ENCODE peak calls at places on chromosomes 16 and 17, in five cellular contexts. P, U, E, N and J are unnamed samples.

GRCh38 chr17:82962163-82962720 is 117.2 kb upstream of the METRNL start:
- DNase-seq in P (no peak), E (no peak), N (no peak), U (no peak), J (no peak)

GRCh38 chr17:48043171-48043570 is 5.0 kb upstream of the NFE2L1 start:
- DNase-seq in P (no peak), E (no peak), U (peak), N (no peak), J (no peak)

GRCh38 chr17:71793550-71793949 is 327.3 kb upstream of the SOX9 start:
- DNase-seq in N (no peak), P (no peak), E (no peak), U (peak), J (no peak)

GRCh38 chr17:27807567-27808470 is 7.5 kb upstream of the NOS2 start:
- DNase-seq in E (no peak), U (no peak), P (no peak), N (peak), J (no peak)

GRCh38 chr16:3878610-3879009 is 1.9 kb downstream of the CREBBP start:
- DNase-seq in U (no peak), E (no peak), N (no peak), P (no peak), J (no peak)

GRCh38 chr16:60204221-60204620 is 1470.1 kb upstream of the GOT2 start:
- DNase-seq in E (no peak), N (no peak), U (peak), P (no peak), J (no peak)

GRCh38 chr17:7982171-7982570 is 20.2 kb upstream of the GUCY2D start:
- DNase-seq in N (no peak), E (no peak), P (no peak), U (peak), J (no peak)

GRCh38 chr17:72618018-72618509 is 474.4 kb downstream of the SLC39A11 start:
- DNase-seq in N (peak), U (no peak), P (no peak), E (peak), J (no peak)

GRCh38 chr16:24769806-24770205 is 40.4 kb downstream of the TNRC6A start:
- DNase-seq in E (no peak), U (no peak), N (no peak), P (no peak), J (no peak)

GRCh38 chr17:64133546-64134215 is 3.7 kb upstream of the ERN1 start:
- DNase-seq in U (peak), N (peak), E (peak), P (no peak), J (no peak)

GRCh38 chr17:46197526-46197925 is 4.3 kb upstream of the KANSL1 start:
- DNase-seq in E (no peak), N (no peak), P (no peak), U (no peak), J (no peak)

GRCh38 chr17:16150251-16150859 is 65.0 kb downstream of the NCOR1 start:
- DNase-seq in P (no peak), U (peak), N (no peak), E (peak), J (no peak)

GRCh38 chr16:75620326-75621169 is 2.5 kb downstream of the ADAT1 start:
- DNase-seq in E (no peak), U (no peak), N (no peak), P (no peak), J (no peak)

GRCh38 chr16:4059969-4060368 is 56.3 kb downstream of the ADCY9 start:
- DNase-seq in U (no peak), N (no peak), E (no peak), P (no peak), J (no peak)

GRCh38 chr17:54967621-54968258 is 714 bp downstream of the COX11 start:
- DNase-seq in N (peak), P (no peak), E (peak), U (peak), J (no peak)

GRCh38 chr16:64381979-64382378 is 739.9 kb downstream of the CDH11 start:
- DNase-seq in P (no peak), U (no peak), E (no peak), N (no peak), J (peak)

GRCh38 chr17:76678330-76678729 is 32.4 kb downstream of the MXRA7 start:
- DNase-seq in N (no peak), U (no peak), P (no peak), E (no peak), J (no peak)

GRCh38 chr17:68347380-68347779 is 56.1 kb downstream of the ARSG start:
- DNase-seq in N (no peak), E (no peak), U (no peak), P (no peak), J (no peak)

GRCh38 chr17:8753976-8754440 is 4.3 kb downstream of the SPDYE4 start:
- DNase-seq in U (peak), E (peak), N (no peak), P (no peak), J (no peak)

GRCh38 chr17:81348097-81349055 is 46.9 kb upstream of the BAHCC1 start:
- DNase-seq in P (no peak), U (no peak), N (no peak), E (no peak), J (no peak)

GRCh38 chr16:81798311-81799137 is 19.4 kb downstream of the PLCG2 start:
- DNase-seq in U (no peak), N (peak), E (no peak), P (no peak), J (no peak)

DNA sequence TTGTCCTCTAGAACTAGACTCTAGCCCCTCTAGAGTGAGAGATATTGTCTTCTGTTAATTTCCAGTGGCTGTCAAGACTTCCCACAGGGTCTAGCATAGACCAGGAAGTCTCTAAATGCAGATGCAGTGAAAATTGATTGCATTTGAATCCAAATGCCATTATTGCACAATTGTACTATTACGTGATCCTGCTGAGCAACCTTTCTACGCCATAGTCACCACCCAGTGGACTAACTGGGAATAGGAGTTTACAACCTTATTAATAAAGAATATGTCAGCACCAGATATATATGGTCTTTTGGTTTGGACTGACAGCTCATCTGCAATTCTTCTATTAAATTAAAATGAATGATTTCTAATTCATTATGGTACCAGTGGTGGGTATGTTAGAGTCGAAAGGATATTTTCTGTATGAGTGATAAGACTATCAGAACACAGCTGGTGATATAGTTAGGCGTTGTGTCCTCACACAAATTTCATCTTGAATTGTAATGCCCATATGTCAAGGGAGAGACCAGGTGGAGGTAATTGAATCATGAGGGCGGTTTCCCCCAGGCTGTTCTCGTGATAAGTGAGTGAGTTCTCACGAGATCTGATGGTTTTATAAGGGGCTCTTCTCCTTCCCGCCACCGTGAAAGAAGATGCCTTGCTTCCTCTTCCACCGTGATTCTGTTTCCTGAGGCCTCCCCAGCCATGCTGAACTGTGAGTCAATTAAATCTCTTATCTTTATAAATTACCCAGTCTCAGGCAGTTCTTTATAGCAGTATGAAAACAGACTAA is 138.9 kb upstream of the CA10 start:
- DNase-seq in P (no peak), U (peak), E (peak), N (no peak), J (no peak)
- TF ChIP-seq CTCF in P (no peak), U (peak), E (no peak), N (no peak), J (no peak)

GRCh38 chr17:17682293-17682736 is 1.1 kb downstream of the RAI1 start:
- DNase-seq in U (peak), E (peak), P (no peak), N (peak), J (no peak)
- H3K27ac ChIP-seq in U (peak), E (peak), P (peak), N (peak), J (peak)

GRCh38 chr16:1493746-1494094 is 560 bp downstream of the TELO2 start:
- DNase-seq in P (no peak), N (peak), E (no peak), U (peak), J (no peak)

GRCh38 chr16:1492923-1493745 is at the start of gene TELO2:
- DNase-seq in P (no peak), U (peak), N (peak), E (peak), J (peak)

GRCh38 chr16:1494129-1494640 is 1.0 kb downstream of the TELO2 start:
- DNase-seq in U (peak), N (peak), P (no peak), E (peak), J (peak)

GRCh38 chr16:1491327-1491726 is 1.8 kb upstream of the TELO2 start:
- DNase-seq in U (peak), N (no peak), P (no peak), E (no peak), J (no peak)

GRCh38 chr16:1492082-1492922 is 858 bp upstream of the TELO2 start:
- DNase-seq in N (no peak), P (no peak), U (no peak), E (no peak), J (no peak)
- H3K4me3 ChIP-seq in N (peak), P (peak), U (no peak), E (peak), J (peak)

GRCh38 chr16:47877166-47877565 is 278.6 kb downstream of the ABCC12 start:
- DNase-seq in U (peak), E (no peak), N (no peak), P (no peak), J (no peak)

GRCh38 chr16:47872228-47872627 is 283.6 kb downstream of the ABCC12 start:
- DNase-seq in U (no peak), P (no peak), N (no peak), E (no peak), J (no peak)

GRCh38 chr16:47876494-47876893 is 279.3 kb downstream of the ABCC12 start:
- DNase-seq in P (no peak), U (no peak), N (no peak), E (no peak), J (no peak)

GRCh38 chr16:47873434-47873833 is 282.4 kb downstream of the ABCC12 start:
- DNase-seq in P (no peak), E (no peak), U (no peak), N (no peak), J (no peak)
- TF ChIP-seq CTCF in P (no peak), E (no peak), U (peak), N (peak), J (no peak)

DNA sequence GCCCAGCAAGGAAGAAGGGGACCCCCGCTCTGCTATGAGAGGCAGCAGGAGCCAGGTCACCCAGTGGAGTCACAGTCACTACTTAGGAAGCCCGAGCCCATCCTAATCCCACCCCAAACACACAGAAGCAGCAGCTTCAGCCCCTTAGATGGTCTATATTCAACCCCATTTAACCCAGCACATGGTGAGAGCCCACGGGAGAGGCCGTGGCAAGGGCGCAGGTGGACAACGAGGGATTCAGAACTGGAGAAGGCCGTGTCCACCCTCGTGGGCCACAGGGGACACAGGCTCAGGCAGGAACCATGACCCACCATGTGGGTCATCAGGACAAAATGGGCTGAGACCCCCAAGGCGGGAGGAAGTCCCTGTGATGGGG is 1.6 kb upstream of the TRPV3 start:
- DNase-seq in N (no peak), P (no peak), U (no peak), E (no peak), J (no peak)
- H3K27ac ChIP-seq in N (no peak), P (no peak), U (peak), E (no peak), J (no peak)

DNA sequence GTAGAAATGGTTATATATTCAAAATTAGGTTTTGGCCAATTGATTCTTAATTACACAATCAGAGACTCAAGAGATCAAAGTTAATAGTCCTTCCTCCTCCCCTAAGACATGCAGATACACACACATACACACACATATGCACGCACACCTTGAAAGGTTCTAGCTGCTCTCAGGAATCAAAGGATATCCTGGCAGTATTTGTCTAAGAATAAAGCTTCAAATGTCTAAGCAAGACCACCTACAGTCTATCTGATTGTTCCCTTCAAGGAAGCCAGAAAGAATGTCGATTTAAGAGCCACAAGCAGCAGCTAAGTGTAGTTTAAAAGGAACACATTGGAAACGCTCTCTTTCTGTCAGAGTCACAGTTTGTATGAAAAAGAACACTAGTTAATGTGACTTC is 79.2 kb downstream of the CDH8 start:
- DNase-seq in U (no peak), N (no peak), P (no peak), E (no peak), J (no peak)
- H3K4me3 ChIP-seq in U (no peak), N (no peak), P (no peak), E (no peak), J (no peak)